ENCODE peak calls at places on chromosomes 16 and 17, in seven cellular contexts. One of them, this sample, is unnamed. For H3K4me1, the result is how much of the 10 kb centered on the place peaks cover.

GRCh38 chr17:65857713-65858112 is 296.3 kb upstream of the AXIN2 start:
- DNase-seq in ovary: no peak
- DNase-seq in A549: no peak
- DNase-seq in body of pancreas: no peak
- DNase-seq in lower lobe of right lung: no peak
- DNase-seq in IMR-90: no peak
- DNase-seq in mesendoderm: no peak
- DNase-seq in this sample: no peak

GRCh38 chr16:3119286-3119685 is 6.9 kb downstream of the ZNF205 start:
- DNase-seq in A549: no peak
- DNase-seq in mesendoderm: no peak
- DNase-seq in ovary: no peak
- DNase-seq in body of pancreas: no peak
- DNase-seq in IMR-90: no peak
- DNase-seq in lower lobe of right lung: no peak
- DNase-seq in this sample: no peak

GRCh38 chr16:88810166-88810867 is 1.4 kb downstream of the APRT start:
- DNase-seq in body of pancreas: no peak
- DNase-seq in IMR-90: no peak
- DNase-seq in ovary: no peak
- DNase-seq in A549: no peak
- DNase-seq in mesendoderm: peak
- DNase-seq in lower lobe of right lung: no peak
- DNase-seq in this sample: no peak

GRCh38 chr17:79145548-79145947 is 70.9 kb downstream of the ENGASE start:
- DNase-seq in IMR-90: no peak
- DNase-seq in body of pancreas: no peak
- DNase-seq in A549: no peak
- DNase-seq in ovary: no peak
- DNase-seq in lower lobe of right lung: no peak
- DNase-seq in mesendoderm: no peak
- DNase-seq in this sample: no peak

GRCh38 chr17:36926226-36926625 is 11.0 kb upstream of the LHX1 start:
- DNase-seq in mesendoderm: peak
- DNase-seq in body of pancreas: no peak
- DNase-seq in IMR-90: no peak
- DNase-seq in lower lobe of right lung: no peak
- DNase-seq in A549: no peak
- DNase-seq in ovary: no peak
- DNase-seq in this sample: no peak

GRCh38 chr17:65278050-65278819 is 141.1 kb downstream of the RGS9 start:
- DNase-seq in lower lobe of right lung: peak
- DNase-seq in ovary: peak
- DNase-seq in IMR-90: peak
- DNase-seq in body of pancreas: peak
- DNase-seq in mesendoderm: peak
- DNase-seq in A549: peak
- DNase-seq in this sample: peak

GRCh38 chr17:35801583-35802224 is 6.3 kb upstream of the MMP28 start:
- DNase-seq in A549: no peak
- DNase-seq in ovary: no peak
- DNase-seq in mesendoderm: no peak
- DNase-seq in lower lobe of right lung: peak
- DNase-seq in IMR-90: no peak
- DNase-seq in body of pancreas: peak
- DNase-seq in this sample: no peak

GRCh38 chr16:49987381-49987780 is 37.6 kb upstream of the CNEP1R1 start:
- DNase-seq in IMR-90: no peak
- DNase-seq in lower lobe of right lung: no peak
- DNase-seq in mesendoderm: no peak
- DNase-seq in ovary: no peak
- DNase-seq in A549: no peak
- DNase-seq in body of pancreas: no peak
- DNase-seq in this sample: no peak

GRCh38 chr16:51276335-51276734 is 125.3 kb upstream of the SALL1 start:
- DNase-seq in IMR-90: no peak
- DNase-seq in A549: no peak
- DNase-seq in lower lobe of right lung: no peak
- DNase-seq in body of pancreas: no peak
- DNase-seq in mesendoderm: no peak
- DNase-seq in ovary: no peak
- DNase-seq in this sample: no peak

GRCh38 chr16:14181371-14182050 is 110.4 kb downstream of the MRTFB start:
- DNase-seq in IMR-90: peak
- DNase-seq in lower lobe of right lung: no peak
- DNase-seq in A549: peak
- DNase-seq in ovary: no peak
- DNase-seq in body of pancreas: no peak
- DNase-seq in mesendoderm: no peak
- DNase-seq in this sample: no peak

GRCh38 chr16:53773150-53773846 is 69.3 kb downstream of the FTO start:
- DNase-seq in IMR-90: peak
- DNase-seq in lower lobe of right lung: no peak
- DNase-seq in A549: peak
- DNase-seq in body of pancreas: peak
- DNase-seq in ovary: no peak
- DNase-seq in mesendoderm: peak
- DNase-seq in this sample: peak

GRCh38 chr17:50210249-50211225 is 9.1 kb upstream of the COL1A1 start:
- DNase-seq in lower lobe of right lung: no peak
- DNase-seq in IMR-90: peak
- DNase-seq in ovary: peak
- DNase-seq in A549: peak
- DNase-seq in body of pancreas: peak
- DNase-seq in mesendoderm: peak
- DNase-seq in this sample: peak

GRCh38 chr16:68446941-68447675 is 1.2 kb downstream of the SMPD3 start:
- DNase-seq in IMR-90: no peak
- DNase-seq in lower lobe of right lung: no peak
- DNase-seq in A549: no peak
- DNase-seq in ovary: peak
- DNase-seq in mesendoderm: no peak
- DNase-seq in body of pancreas: no peak
- DNase-seq in this sample: peak

GRCh38 chr16:84524346-84524920 is 20.0 kb upstream of the MEAK7 start:
- DNase-seq in lower lobe of right lung: no peak
- DNase-seq in IMR-90: no peak
- DNase-seq in mesendoderm: no peak
- DNase-seq in ovary: no peak
- DNase-seq in A549: no peak
- DNase-seq in body of pancreas: no peak
- DNase-seq in this sample: no peak

GRCh38 chr17:62965649-62966425 is at the start of gene TANC2:
- DNase-seq in body of pancreas: peak
- DNase-seq in ovary: peak
- DNase-seq in IMR-90: peak
- DNase-seq in A549: peak
- DNase-seq in lower lobe of right lung: peak
- DNase-seq in mesendoderm: peak
- DNase-seq in this sample: peak

GRCh38 chr16:11511801-11512200 is 74.9 kb downstream of the LITAF start:
- DNase-seq in mesendoderm: no peak
- DNase-seq in IMR-90: no peak
- DNase-seq in body of pancreas: no peak
- DNase-seq in A549: no peak
- DNase-seq in lower lobe of right lung: no peak
- DNase-seq in ovary: no peak
- DNase-seq in this sample: no peak
- H3K4me1 ChIP-seq in mesendoderm: under half
- H3K4me1 ChIP-seq in IMR-90: under half
- H3K4me1 ChIP-seq in body of pancreas: under half
- H3K4me1 ChIP-seq in A549: under half
- H3K4me1 ChIP-seq in lower lobe of right lung: under half
- H3K4me1 ChIP-seq in ovary: under half
- H3K4me1 ChIP-seq in this sample: under half

DNA sequence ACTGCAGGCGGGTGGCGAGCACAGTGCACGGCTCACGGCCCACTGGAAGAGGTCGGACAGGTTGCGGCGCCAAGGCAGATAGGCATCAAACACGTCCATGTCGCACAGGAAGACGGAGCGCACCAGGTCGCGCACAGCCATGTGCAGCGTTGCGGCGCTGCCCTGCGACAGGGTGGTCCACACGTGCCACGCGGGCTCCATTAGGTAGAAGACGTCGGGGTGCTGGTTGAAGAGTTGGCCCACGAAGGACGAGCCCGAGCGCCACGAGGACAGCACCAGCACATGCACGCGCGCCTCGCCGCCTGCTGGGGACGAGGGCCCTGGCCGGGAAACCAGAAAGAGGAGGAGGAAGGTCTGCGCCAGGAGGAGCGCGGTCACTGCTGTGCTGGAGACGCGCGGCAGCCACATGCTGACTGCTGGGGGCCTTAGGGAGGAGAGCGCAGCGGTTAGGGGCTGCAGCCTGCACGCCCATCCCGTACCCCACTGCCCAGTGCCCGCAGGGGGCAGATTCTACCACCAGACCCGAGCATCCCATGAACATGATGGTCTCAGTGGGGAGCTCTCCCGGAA is 15.0 kb upstream of the TMEM170A start:
- DNase-seq in body of pancreas: no peak
- DNase-seq in mesendoderm: no peak
- DNase-seq in A549: no peak
- DNase-seq in ovary: no peak
- DNase-seq in IMR-90: no peak
- DNase-seq in lower lobe of right lung: no peak
- DNase-seq in this sample: no peak
- H3K4me1 ChIP-seq in body of pancreas: under half
- H3K4me1 ChIP-seq in mesendoderm: under half
- H3K4me1 ChIP-seq in A549: under half
- H3K4me1 ChIP-seq in ovary: under half
- H3K4me1 ChIP-seq in IMR-90: under half
- H3K4me1 ChIP-seq in lower lobe of right lung: under half
- H3K4me1 ChIP-seq in this sample: under half

DNA sequence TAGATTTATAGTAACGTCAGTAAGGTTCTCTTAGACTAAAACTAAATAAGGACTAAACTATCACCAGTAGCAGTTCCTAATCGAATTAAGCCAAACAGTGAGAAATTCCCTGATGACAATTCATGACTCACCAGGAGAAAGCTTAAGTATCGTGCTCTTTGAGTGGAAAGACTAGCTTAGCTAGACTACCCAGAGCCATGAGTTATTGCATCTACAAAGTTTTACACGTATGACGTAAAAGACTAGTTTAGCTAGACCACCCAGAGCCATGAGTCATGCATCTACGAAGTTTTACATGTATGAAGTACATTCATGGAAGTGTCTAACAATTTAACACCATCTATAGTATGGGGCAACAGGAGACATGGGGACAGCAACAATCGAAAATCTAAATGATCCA is 36.6 kb downstream of the UBE2G1 start:
- DNase-seq in A549: peak
- DNase-seq in body of pancreas: no peak
- DNase-seq in ovary: no peak
- DNase-seq in lower lobe of right lung: no peak
- DNase-seq in mesendoderm: peak
- DNase-seq in IMR-90: peak
- DNase-seq in this sample: no peak
- H3K4me1 ChIP-seq in A549: half or more
- H3K4me1 ChIP-seq in body of pancreas: under half
- H3K4me1 ChIP-seq in ovary: under half
- H3K4me1 ChIP-seq in lower lobe of right lung: under half
- H3K4me1 ChIP-seq in mesendoderm: under half
- H3K4me1 ChIP-seq in IMR-90: under half
- H3K4me1 ChIP-seq in this sample: under half

DNA sequence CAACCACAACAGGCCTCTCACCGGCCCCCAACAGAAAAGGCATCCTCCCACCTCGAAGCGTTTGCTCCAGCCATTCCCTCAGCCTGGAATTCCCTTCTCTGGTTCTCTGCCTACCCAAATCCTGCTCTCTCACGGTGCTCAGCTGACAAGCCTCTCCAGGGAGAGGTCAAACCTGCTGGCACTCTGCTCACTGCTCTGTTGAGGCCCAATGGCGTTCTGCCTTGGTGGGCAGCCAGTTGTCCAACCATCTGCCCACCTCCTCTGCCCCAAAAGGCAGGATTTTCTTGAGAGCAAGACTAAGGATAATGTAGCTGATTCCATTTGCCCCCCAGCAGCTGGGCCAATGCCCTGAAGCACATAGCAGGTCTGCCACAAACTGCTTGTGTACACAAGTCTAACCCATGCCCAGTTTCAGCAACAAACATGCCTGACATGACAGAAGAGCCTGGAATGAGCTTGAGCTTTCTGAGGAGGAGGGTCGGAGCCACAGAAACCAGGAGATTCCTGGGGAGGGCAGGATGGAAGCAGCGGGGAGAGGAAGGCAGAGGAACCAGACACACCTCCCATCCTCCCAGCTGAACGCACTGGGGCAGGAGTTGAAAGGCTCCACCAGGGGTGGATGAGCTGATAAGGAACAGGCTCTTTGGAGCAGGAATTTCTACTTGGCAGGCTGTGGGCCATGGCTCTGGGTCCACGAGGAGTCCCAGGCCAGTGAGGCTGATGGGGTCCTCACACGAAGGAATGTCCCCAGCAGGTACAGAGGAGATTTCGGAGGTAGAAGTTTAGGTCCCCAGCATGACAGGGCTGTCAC is 23.9 kb downstream of the ARHGAP27 start:
- DNase-seq in body of pancreas: no peak
- DNase-seq in mesendoderm: peak
- DNase-seq in IMR-90: no peak
- DNase-seq in ovary: no peak
- DNase-seq in A549: no peak
- DNase-seq in lower lobe of right lung: no peak
- DNase-seq in this sample: no peak
- H3K4me1 ChIP-seq in body of pancreas: under half
- H3K4me1 ChIP-seq in mesendoderm: under half
- H3K4me1 ChIP-seq in IMR-90: under half
- H3K4me1 ChIP-seq in ovary: under half
- H3K4me1 ChIP-seq in A549: under half
- H3K4me1 ChIP-seq in lower lobe of right lung: half or more
- H3K4me1 ChIP-seq in this sample: under half

DNA sequence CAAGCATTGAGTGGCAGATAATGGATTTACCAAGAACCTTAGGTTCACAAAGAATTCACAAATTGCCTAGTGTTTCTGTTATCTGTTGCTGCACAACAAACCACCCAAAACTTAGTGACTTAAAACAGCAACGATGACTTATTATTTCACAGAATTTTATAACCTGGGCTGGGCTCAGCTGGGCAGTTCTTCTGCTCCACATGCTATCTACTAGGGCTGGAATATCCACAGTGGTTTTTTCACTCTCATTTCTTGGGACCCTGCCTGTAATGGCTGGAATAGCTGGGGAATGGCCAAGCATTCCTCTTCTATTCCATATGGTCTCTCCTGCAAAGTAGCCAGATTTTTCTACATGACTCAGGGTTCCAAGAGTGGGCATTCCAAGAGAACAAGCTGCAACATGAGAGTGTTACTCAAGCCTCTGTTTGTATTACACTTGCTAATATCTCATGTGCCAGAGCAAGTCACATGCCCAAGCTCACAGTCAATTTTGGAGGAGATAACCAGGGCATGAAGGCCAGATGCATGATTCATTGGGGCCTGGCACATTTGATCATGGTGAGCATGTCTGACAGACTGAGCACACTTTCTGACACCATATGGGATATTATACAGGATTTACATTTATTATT is 4.9 kb upstream of the PSMD7 start:
- DNase-seq in IMR-90: peak
- DNase-seq in lower lobe of right lung: no peak
- DNase-seq in ovary: no peak
- DNase-seq in A549: no peak
- DNase-seq in mesendoderm: no peak
- DNase-seq in body of pancreas: no peak
- DNase-seq in this sample: no peak
- H3K4me1 ChIP-seq in IMR-90: under half
- H3K4me1 ChIP-seq in lower lobe of right lung: under half
- H3K4me1 ChIP-seq in ovary: under half
- H3K4me1 ChIP-seq in A549: under half
- H3K4me1 ChIP-seq in mesendoderm: under half
- H3K4me1 ChIP-seq in body of pancreas: under half
- H3K4me1 ChIP-seq in this sample: under half

GRCh38 chr17:57329380-57330214 is 73.3 kb downstream of the MSI2 start:
- DNase-seq in lower lobe of right lung: no peak
- DNase-seq in mesendoderm: no peak
- DNase-seq in A549: no peak
- DNase-seq in body of pancreas: no peak
- DNase-seq in ovary: no peak
- DNase-seq in IMR-90: peak
- DNase-seq in this sample: no peak
- H3K4me1 ChIP-seq in lower lobe of right lung: under half
- H3K4me1 ChIP-seq in mesendoderm: under half
- H3K4me1 ChIP-seq in A549: under half
- H3K4me1 ChIP-seq in body of pancreas: under half
- H3K4me1 ChIP-seq in ovary: under half
- H3K4me1 ChIP-seq in IMR-90: under half
- H3K4me1 ChIP-seq in this sample: half or more